ENCODE peak calls at places on chromosome 14, in five cellular contexts. I is stomach, O is Peyer's patch, Q is A549, F is gastrocnemius medialis. Z is an unnamed sample.

GRCh38 chr14:38762845-38763244 is 340.2 kb downstream of the SEC23A start:
- DNase-seq in I (no peak), O (no peak), Q (no peak), F (no peak), Z (no peak)

GRCh38 chr14:37598085-37598972 is 2.9 kb downstream of the TTC6 start:
- DNase-seq in I (peak), O (no peak), Q (no peak), F (no peak), Z (no peak)

GRCh38 chr14:77123381-77124344 is 17.9 kb downstream of the ZDHHC22 start:
- DNase-seq in I (peak), O (peak), Q (no peak), F (peak), Z (peak)

GRCh38 chr14:53872551-53873188 is 84.0 kb downstream of the BMP4 start:
- DNase-seq in I (no peak), O (no peak), Q (no peak), F (no peak), Z (no peak)

GRCh38 chr14:51880810-51881580 is 20.6 kb downstream of the GNG2 start:
- DNase-seq in I (no peak), O (no peak), Q (no peak), F (no peak), Z (no peak)

GRCh38 chr14:34461334-34462131 is 507 bp downstream of the SPTSSA start:
- DNase-seq in I (peak), O (peak), Q (peak), F (peak), Z (peak)

GRCh38 chr14:96589577-96589976 is 87.4 kb downstream of the PAPOLA start:
- DNase-seq in I (no peak), O (no peak), Q (no peak), F (no peak), Z (no peak)

GRCh38 chr14:79278798-79279644 is 932.3 kb downstream of the DIO2 start:
- DNase-seq in I (peak), O (peak), Q (peak), F (peak), Z (peak)

GRCh38 chr14:89339579-89339978 is 77.5 kb downstream of the FOXN3 start:
- DNase-seq in I (no peak), O (no peak), Q (no peak), F (no peak), Z (no peak)

GRCh38 chr14:69050235-69051184 is 71.4 kb upstream of the ACTN1 start:
- DNase-seq in I (no peak), O (no peak), Q (no peak), F (no peak), Z (no peak)

GRCh38 chr14:49962616-49963015 is 69.7 kb downstream of the ARF6 start:
- DNase-seq in I (peak), O (peak), Q (no peak), F (no peak), Z (no peak)

GRCh38 chr14:60349663-60350365 is 100.8 kb downstream of the PPM1A start:
- DNase-seq in I (peak), O (no peak), Q (peak), F (no peak), Z (peak)

GRCh38 chr14:80958258-80958657 is 2.8 kb downstream of the TSHR start:
- DNase-seq in I (no peak), O (no peak), Q (no peak), F (no peak), Z (no peak)

GRCh38 chr14:50397461-50398196 is 948 bp upstream of the CDKL1 start:
- DNase-seq in I (no peak), O (no peak), Q (peak), F (peak), Z (no peak)

GRCh38 chr14:69069020-69069421 is 83.9 kb downstream of the DCAF5 start:
- DNase-seq in I (no peak), O (no peak), Q (peak), F (no peak), Z (no peak)

GRCh38 chr14:80206351-80206750 is 5.0 kb downstream of the DIO2 start:
- DNase-seq in I (no peak), O (no peak), Q (no peak), F (no peak), Z (no peak)

GRCh38 chr14:81170829-81171195 is 49.9 kb downstream of the GTF2A1 start:
- DNase-seq in I (no peak), O (no peak), Q (no peak), F (no peak), Z (no peak)

GRCh38 chr14:85601246-85601645 is 71.3 kb downstream of the FLRT2 start:
- DNase-seq in I (no peak), O (no peak), Q (no peak), F (no peak), Z (no peak)

GRCh38 chr14:49880267-49881064 is 12.4 kb upstream of the ARF6 start:
- DNase-seq in I (no peak), O (no peak), Q (no peak), F (no peak), Z (no peak)

GRCh38 chr14:87030182-87030581 is 962.8 kb downstream of the GALC start:
- DNase-seq in I (no peak), O (no peak), Q (no peak), F (no peak), Z (no peak)

GRCh38 chr14:89445252-89445973 is 28.4 kb upstream of the FOXN3 start:
- DNase-seq in I (no peak), O (no peak), Q (no peak), F (no peak), Z (no peak)

GRCh38 chr14:69013943-69014782 is 35.1 kb upstream of the ACTN1 start:
- DNase-seq in I (peak), O (no peak), Q (peak), F (no peak), Z (peak)

GRCh38 chr14:24960816-24961215 is 89.1 kb downstream of the STXBP6 start:
- DNase-seq in I (no peak), O (no peak), Q (no peak), F (no peak), Z (no peak)

GRCh38 chr14:103698380-103699260 is 16.6 kb downstream of the XRCC3 start:
- DNase-seq in I (peak), O (peak), Q (no peak), F (no peak), Z (peak)

GRCh38 chr14:96192049-96192448 is 12.6 kb upstream of the BDKRB2 start:
- DNase-seq in I (no peak), O (no peak), Q (no peak), F (no peak), Z (no peak)

GRCh38 chr14:46861753-46862152 is 210.2 kb upstream of the RPL10L start:
- DNase-seq in I (no peak), O (no peak), Q (no peak), F (no peak), Z (no peak)

GRCh38 chr14:59630281-59630963 is 53.8 kb upstream of the CCDC175 start:
- DNase-seq in I (no peak), O (no peak), Q (no peak), F (no peak), Z (peak)

GRCh38 chr14:100067971-100068959 is 3.0 kb downstream of the EVL start:
- DNase-seq in I (peak), O (peak), Q (no peak), F (no peak), Z (no peak)

DNA sequence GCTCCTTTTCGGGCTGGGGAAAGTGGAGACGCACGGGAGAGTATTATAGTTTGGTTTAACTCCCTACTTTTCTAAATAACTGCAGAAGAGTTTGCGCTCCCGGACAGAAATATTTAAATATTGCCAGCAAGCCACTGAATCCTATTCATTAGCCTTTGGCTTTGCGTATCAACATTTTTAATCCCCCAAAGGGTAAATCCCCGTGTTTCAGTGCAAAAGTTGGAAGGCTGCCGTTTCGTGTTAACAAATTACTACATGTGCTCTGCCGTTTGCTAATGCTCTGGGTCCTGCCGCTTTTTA is 372 bp upstream of the DPF3 start:
- DNase-seq in I (no peak), O (no peak), Q (no peak), F (no peak), Z (no peak)
- H3K27ac ChIP-seq in I (no peak), O (peak), Q (no peak), F (peak), Z (peak)

GRCh38 chr14:33404054-33404453 is 465.4 kb downstream of the NPAS3 start:
- DNase-seq in I (no peak), O (no peak), Q (no peak), F (no peak), Z (no peak)
- TF ChIP-seq CTCF in I (no peak), O (no peak), Q (no peak), F (no peak), Z (no peak)

GRCh38 chr14:70809238-70810214 is at the start of gene MAP3K9:
- DNase-seq in I (peak), O (peak), Q (peak), F (peak), Z (peak)
- TF ChIP-seq POLR2A in I (no peak), O (peak), Q (peak), F (peak), Z (peak)

GRCh38 chr14:91996951-91997371 is 42.9 kb downstream of the TRIP11 start:
- DNase-seq in I (no peak), O (no peak), Q (peak), F (no peak), Z (no peak)
- H3K27ac ChIP-seq in I (peak), O (peak), Q (no peak), F (no peak), Z (no peak)

GRCh38 chr14:28813810-28814209 is 47.2 kb downstream of the FOXG1 start:
- DNase-seq in I (no peak), O (no peak), Q (no peak), F (no peak), Z (no peak)
- TF ChIP-seq CTCF in I (no peak), O (no peak), Q (no peak), F (no peak), Z (no peak)

Z was measured in heart left ventricle.